ENCODE peak calls at places on chromosome 11, in eight cellular contexts. T is testis, K is lower leg skin, X is upper lobe of right lung, I is right lobe of liver, Y is HCT116, A is dorsolateral prefrontal cortex, D is lung. J is an unnamed sample.

GRCh38 chr11:119486691-119487259 is 63.8 kb upstream of the THY1 start:
- DNase-seq in I (peak; percentile 15), K (peak; percentile 78), T (no peak), Y (no peak), X (no peak), D (no peak), A (no peak), J (no peak)

GRCh38 chr11:71283960-71284359 is 31.6 kb upstream of the SHANK2 start:
- DNase-seq in D (peak; percentile 83), X (peak; percentile 89), T (no peak), Y (no peak), K (peak; percentile 90), I (no peak), A (no peak), J (no peak)

GRCh38 chr11:48029686-48030279 is 49.4 kb downstream of the PTPRJ start:
- DNase-seq in I (no peak), K (no peak), T (no peak), Y (no peak), A (no peak), X (no peak), D (no peak), J (no peak)

GRCh38 chr11:2896047-2896446 is 10.5 kb upstream of the CDKN1C start:
- DNase-seq in D (no peak), Y (no peak), I (no peak), T (no peak), K (no peak), X (no peak), A (no peak), J (no peak)

GRCh38 chr11:12224537-12224893 is 114.1 kb downstream of the MICAL2 start:
- DNase-seq in T (peak; percentile 78), A (no peak), I (peak; percentile 60), D (peak; percentile 71), K (peak; percentile 96), Y (no peak), X (peak; percentile 84), J (peak; percentile 98)

GRCh38 chr11:75301602-75302345 is 49.7 kb downstream of the ARRB1 start:
- DNase-seq in A (no peak), Y (no peak), K (no peak), I (no peak), T (no peak), X (no peak), D (no peak), J (no peak)

GRCh38 chr11:69014084-69014935 is 1.3 kb upstream of the MRGPRF start:
- DNase-seq in T (peak; percentile 80), Y (no peak), X (no peak), I (no peak), D (no peak), A (no peak), K (no peak), J (peak; percentile 36)

GRCh38 chr11:26072612-26073011 is 259.3 kb upstream of the ANO3 start:
- DNase-seq in D (no peak), A (no peak), K (no peak), I (no peak), T (no peak), Y (no peak), X (no peak), J (no peak)

GRCh38 chr11:72700026-72700610 is 25.9 kb upstream of the PDE2A start:
- DNase-seq in T (no peak), X (no peak), D (no peak), K (no peak), A (no peak), Y (no peak), I (no peak), J (peak; percentile 33)

GRCh38 chr11:115333951-115334350 is 170.3 kb downstream of the CADM1 start:
- DNase-seq in X (no peak), Y (no peak), T (no peak), D (no peak), K (no peak), I (no peak), A (no peak), J (no peak)

GRCh38 chr11:45079943-45080719 is 66.3 kb upstream of the PRDM11 start:
- DNase-seq in X (no peak), K (no peak), D (no peak), A (peak; percentile 20), T (no peak), I (no peak), Y (no peak), J (no peak)

GRCh38 chr11:114168086-114168448 is 108.6 kb downstream of the ZBTB16 start:
- DNase-seq in I (no peak), X (no peak), A (no peak), T (no peak), D (no peak), K (no peak), Y (no peak), J (no peak)

GRCh38 chr11:114165326-114166230 is 106.1 kb downstream of the ZBTB16 start:
- DNase-seq in K (peak; percentile 81), I (no peak), Y (no peak), T (no peak), D (no peak), X (no peak), A (no peak), J (no peak)

GRCh38 chr11:114166389-114166788 is 106.9 kb downstream of the ZBTB16 start:
- DNase-seq in A (no peak), I (no peak), X (no peak), T (no peak), D (no peak), K (no peak), Y (no peak), J (peak; percentile 48)

GRCh38 chr11:114167355-114168085 is 108.0 kb downstream of the ZBTB16 start:
- DNase-seq in X (no peak), Y (no peak), T (no peak), D (no peak), K (no peak), A (no peak), I (no peak), J (no peak)

DNA sequence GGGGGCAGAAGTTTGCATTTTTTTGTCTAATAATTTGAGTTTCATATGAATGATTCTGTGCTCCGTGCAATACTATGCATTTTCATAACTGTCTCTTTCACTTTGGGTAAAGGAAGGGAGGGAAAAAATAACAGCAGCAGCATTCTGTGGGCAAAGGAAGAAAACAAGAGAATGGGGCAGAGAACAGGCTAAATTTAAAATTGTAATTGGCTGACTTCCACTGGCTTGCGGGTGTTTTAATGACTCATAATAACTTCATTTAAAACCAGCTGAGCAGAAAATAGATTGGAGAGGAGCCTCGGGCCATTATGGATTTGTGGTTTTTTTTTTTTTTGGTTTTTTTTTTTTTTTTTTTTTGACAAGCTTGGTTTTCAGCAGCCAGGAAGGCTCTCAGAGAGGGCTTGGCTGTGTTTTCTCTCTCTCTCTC is 107.4 kb downstream of the ZBTB16 start:
- DNase-seq in K (peak; percentile 58), X (no peak), Y (no peak), I (no peak), D (no peak), A (no peak), T (peak; percentile 58), J (peak; percentile 97)
- H3K4me3 ChIP-seq in K (no peak overlapping the region), X (no peak overlapping the region), Y (no peak overlapping the region), I (no peak overlapping the region), D (no peak overlapping the region), A (peak overlapping the region; percentile 29), T (no peak overlapping the region), J (no peak overlapping the region)

DNA sequence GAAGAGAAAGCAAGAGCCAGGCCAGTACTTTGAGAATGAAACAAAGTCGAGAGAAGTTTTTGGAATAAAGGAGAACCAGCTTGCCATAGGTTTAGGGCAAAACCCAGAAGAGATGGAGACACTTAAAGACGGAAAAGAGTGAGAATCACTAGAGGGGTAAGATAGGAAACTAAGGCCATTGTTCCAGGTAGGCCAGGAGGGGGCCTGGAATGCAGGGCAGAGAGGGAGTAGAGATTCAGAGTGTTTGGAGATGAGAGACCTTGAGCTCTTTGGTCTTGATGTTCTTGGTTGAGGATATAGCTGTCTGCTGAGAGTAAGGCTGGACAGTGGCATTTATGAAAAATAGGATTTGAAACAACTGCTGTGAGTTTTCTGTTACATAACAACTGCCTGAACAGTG is 263.3 kb upstream of the POU2AF2 start:
- DNase-seq in I (no peak), T (no peak), Y (no peak), D (no peak), A (no peak), X (no peak), K (no peak), J (no peak)
- TF ChIP-seq CTCF in I (no peak), T (no peak), Y (no peak), D (no peak), A (no peak), X (no peak), K (no peak), J (no peak)

DNA sequence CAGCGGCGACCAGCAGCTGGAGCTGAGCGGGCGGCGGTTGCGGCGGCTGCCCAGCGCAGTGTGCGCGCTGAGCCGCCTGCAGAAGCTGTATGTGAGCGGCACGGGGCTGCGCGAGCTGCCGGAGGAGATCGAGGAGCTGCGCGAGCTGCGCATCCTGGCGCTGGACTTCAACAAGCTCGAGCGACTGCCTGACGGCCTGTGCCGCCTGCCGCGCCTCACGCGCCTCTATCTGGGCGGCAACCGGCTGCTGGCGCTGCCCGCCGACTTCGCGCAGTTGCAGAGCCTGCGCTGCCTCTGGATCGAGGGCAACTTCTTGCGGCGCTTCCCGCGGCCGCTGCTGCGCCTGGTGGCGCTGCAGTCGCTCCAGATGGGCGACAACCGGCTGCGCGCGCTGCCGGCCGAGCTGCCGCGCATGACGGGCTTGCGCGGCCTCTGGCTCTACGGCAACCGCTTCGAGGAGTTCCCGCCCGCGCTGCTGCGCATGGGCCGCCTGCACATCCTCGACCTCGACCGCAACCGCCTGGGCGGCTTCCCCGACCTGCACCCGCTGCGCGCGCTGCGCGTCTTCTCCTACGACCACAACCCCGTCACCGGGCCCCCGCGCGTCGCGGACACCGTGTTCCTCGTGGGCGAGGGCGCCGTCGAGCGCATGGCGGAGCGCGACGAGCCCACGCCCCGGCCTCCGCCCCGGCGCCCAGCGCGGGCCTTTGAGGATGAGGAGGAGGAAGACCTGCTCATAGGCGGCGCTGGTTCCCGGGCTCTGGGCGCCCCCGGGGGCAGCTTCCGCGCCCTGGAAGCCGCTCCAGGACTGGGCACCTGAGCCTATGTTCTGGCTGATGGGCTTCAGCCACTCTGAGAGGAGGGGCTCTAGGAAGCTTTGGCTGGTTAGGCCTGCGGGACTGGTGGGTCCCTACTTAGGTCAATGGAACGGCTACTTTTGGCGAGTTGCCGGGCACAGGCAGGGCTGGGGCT is 795 bp downstream of the LRRC10B start:
- DNase-seq in A (peak; percentile 48), X (peak; percentile 86), K (no peak), T (peak; percentile 72), I (peak; percentile 74), Y (peak; percentile 37), D (peak; percentile 55), J (peak; percentile 59)
- H3K4me3 ChIP-seq in A (peak overlapping the region; percentile 58), X (peak overlapping the region; percentile 28), K (no peak overlapping the region), T (peak overlapping the region; percentile 40), I (peak overlapping the region; percentile 5), Y (no peak overlapping the region), D (peak overlapping the region; percentile 3), J (no peak overlapping the region)

GRCh38 chr11:18614667-18615066 is 15.1 kb downstream of the MISFA start:
- DNase-seq in I (no peak), T (no peak), Y (no peak), K (no peak), D (no peak), X (no peak), A (no peak), J (no peak)

GRCh38 chr11:18608373-18608772 is 8.8 kb downstream of the MISFA start:
- DNase-seq in K (no peak), X (no peak), T (peak; percentile 40), D (no peak), Y (no peak), A (no peak), I (no peak), J (no peak)

GRCh38 chr11:18615628-18616392 is 16.2 kb downstream of the MISFA start:
- DNase-seq in I (no peak), X (no peak), K (no peak), T (no peak), D (no peak), A (no peak), Y (no peak), J (peak; percentile 30)

GRCh38 chr11:18611196-18611595 is 11.6 kb downstream of the MISFA start:
- DNase-seq in X (no peak), D (no peak), A (no peak), Y (no peak), K (no peak), T (no peak), I (no peak), J (no peak)

GRCh38 chr11:18612394-18612793 is 12.8 kb downstream of the MISFA start:
- DNase-seq in T (no peak), A (no peak), K (no peak), D (no peak), I (no peak), Y (no peak), X (no peak), J (no peak)
- TF ChIP-seq CTCF in T (no peak), A (no peak), K (no peak), D (no peak), I (no peak), Y (no peak), X (no peak), J (no peak)